ENCODE peak calls at places on chromosome 11, in eight cellular contexts. A, D, S, M, V, E, R and P are unnamed samples.

GRCh38 chr11:14443642-14444041 is 56.0 kb downstream of the COPB1 start:
- DNase-seq in A (no peak), D (no peak), S (no peak), M (peak), V (no peak), E (no peak), R (peak), P (no peak)

GRCh38 chr11:47714554-47715081 is 551 bp downstream of the AGBL2 start:
- DNase-seq in A (peak), D (peak), S (no peak), M (peak), V (peak), E (no peak), R (no peak), P (peak)

GRCh38 chr11:71936825-71937224 is 8.0 kb downstream of the RNF121 start:
- DNase-seq in A (no peak), D (no peak), S (no peak), M (peak), V (no peak), E (no peak), R (no peak), P (no peak)

GRCh38 chr11:36191941-36192340 is 97.3 kb downstream of the COMMD9 start:
- DNase-seq in A (no peak), D (no peak), S (no peak), M (no peak), V (no peak), E (no peak), R (no peak), P (no peak)

GRCh38 chr11:128776434-128777284 is 82.8 kb downstream of the FLI1 start:
- DNase-seq in A (no peak), D (no peak), S (peak), M (peak), V (no peak), E (peak), R (no peak), P (no peak)

GRCh38 chr11:120712862-120713770 is 201.6 kb downstream of the GRIK4 start:
- DNase-seq in A (no peak), D (no peak), S (no peak), M (peak), V (no peak), E (no peak), R (peak), P (no peak)

GRCh38 chr11:76672431-76673163 is 2.0 kb upstream of the LRRC32 start:
- DNase-seq in A (no peak), D (no peak), S (peak), M (no peak), V (no peak), E (peak), R (no peak), P (no peak)

GRCh38 chr11:1450958-1451710 is 35.4 kb downstream of the MOB2 start:
- DNase-seq in A (no peak), D (no peak), S (no peak), M (no peak), V (no peak), E (peak), R (no peak), P (no peak)

GRCh38 chr11:43747130-43747802 is 66.7 kb downstream of the HSD17B12 start:
- DNase-seq in A (no peak), D (no peak), S (no peak), M (no peak), V (no peak), E (no peak), R (no peak), P (no peak)

GRCh38 chr11:61791737-61792309 is 576 bp downstream of the TMEM258 start:
- DNase-seq in A (peak), D (peak), S (peak), M (peak), V (peak), E (peak), R (peak), P (peak)

GRCh38 chr11:92152245-92152644 is 72.4 kb upstream of the FAT3 start:
- DNase-seq in A (no peak), D (no peak), S (no peak), M (no peak), V (no peak), E (no peak), R (no peak), P (no peak)

GRCh38 chr11:44978279-44978960 is 27.7 kb upstream of the TP53I11 start:
- DNase-seq in A (no peak), D (no peak), S (no peak), M (no peak), V (no peak), E (no peak), R (no peak), P (no peak)

GRCh38 chr11:68843052-68843561 is 1.4 kb upstream of the CPT1A start:
- DNase-seq in A (no peak), D (no peak), S (peak), M (peak), V (no peak), E (no peak), R (peak), P (no peak)

GRCh38 chr11:102986815-102987214 is 31.3 kb upstream of the MMP13 start:
- DNase-seq in A (no peak), D (no peak), S (no peak), M (peak), V (no peak), E (no peak), R (no peak), P (no peak)

GRCh38 chr11:131653244-131653643 is 282.8 kb downstream of the NTM start:
- DNase-seq in A (no peak), D (no peak), S (no peak), M (no peak), V (no peak), E (no peak), R (no peak), P (no peak)

GRCh38 chr11:12961615-12962014 is 47.5 kb upstream of the RASSF10 start:
- DNase-seq in A (no peak), D (no peak), S (no peak), M (peak), V (no peak), E (no peak), R (no peak), P (peak)

GRCh38 chr11:22558638-22559037 is 67.0 kb downstream of the FANCF start:
- DNase-seq in A (no peak), D (no peak), S (no peak), M (peak), V (no peak), E (no peak), R (no peak), P (peak)